ENCODE peak calls at places on chromosomes 2 and 18, in four cellular contexts. U is IMR-90, A is thoracic aorta, K is breast epithelium. J is an unnamed sample. For H3K27me3 and H3K9me3, the result is how much of the 10 kb centered on the place peaks cover.

GRCh38 chr2:113963965-113964364 is 74.1 kb downstream of the ACTR3 start:
- DNase-seq in U (no peak), A (no peak), K (no peak), J (no peak)

GRCh38 chr2:88852753-88853402 is 161.4 kb downstream of the RPIA start:
- DNase-seq in U (no peak), A (no peak), K (no peak), J (no peak)

GRCh38 chr18:34929336-34929780 is 111.9 kb upstream of the MAPRE2 start:
- DNase-seq in U (peak), A (no peak), K (no peak), J (no peak)

GRCh38 chr2:84694088-84694622 is 177.9 kb downstream of the DNAH6 start:
- DNase-seq in U (no peak), A (no peak), K (no peak), J (peak)

GRCh38 chr2:205323929-205324328 is 358.4 kb upstream of the NRP2 start:
- DNase-seq in U (no peak), A (no peak), K (no peak), J (no peak)

GRCh38 chr2:9097239-9097638 is 93.8 kb upstream of the MBOAT2 start:
- DNase-seq in U (no peak), A (no peak), K (no peak), J (no peak)

GRCh38 chr18:13313006-13313661 is 94.6 kb downstream of the LDLRAD4 start:
- DNase-seq in U (no peak), A (no peak), K (no peak), J (peak)

GRCh38 chr2:8802741-8803140 is 34.7 kb downstream of the KIDINS220 start:
- DNase-seq in U (no peak), A (no peak), K (no peak), J (no peak)

GRCh38 chr2:158130832-158131473 is 29.3 kb downstream of the UPP2 start:
- DNase-seq in U (no peak), A (no peak), K (no peak), J (no peak)

GRCh38 chr2:234164499-234165409 is 114.3 kb downstream of the SPP2 start:
- DNase-seq in U (no peak), A (no peak), K (no peak), J (peak)

GRCh38 chr2:44930274-44930826 is 11.2 kb upstream of the SIX3 start:
- DNase-seq in U (no peak), A (no peak), K (no peak), J (no peak)
- H3K27me3 ChIP-seq in U (half or more), A (under half), K (under half), J (half or more)

DNA sequence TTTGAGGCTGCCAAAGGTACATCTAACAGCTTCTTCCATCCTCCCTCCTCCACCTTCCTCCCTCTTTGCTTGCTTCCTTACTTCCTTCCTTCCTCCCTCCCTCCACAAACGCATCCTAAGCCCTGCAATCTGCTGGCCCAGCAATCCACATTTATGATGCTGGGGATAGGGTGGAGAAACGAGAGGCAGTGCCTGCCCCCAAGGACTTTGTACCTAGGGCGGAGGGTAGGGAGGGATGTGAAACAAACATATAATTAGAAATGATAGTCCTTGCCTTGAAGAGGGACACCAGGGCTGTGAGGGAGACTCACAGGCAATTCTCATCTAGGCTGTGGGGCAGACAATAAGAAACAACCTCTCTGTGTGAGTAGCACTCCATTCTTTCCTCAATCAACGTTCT is 188.3 kb downstream of the ANKRD30B start:
- DNase-seq in U (no peak), A (no peak), K (no peak), J (no peak)
- H3K9me3 ChIP-seq in U (under half), A (under half), K (under half), J (under half)

GRCh38 chr2:38487852-38488251 is 110.8 kb upstream of the ATL2 start:
- DNase-seq in U (no peak), A (no peak), K (no peak), J (no peak)

GRCh38 chr2:38484957-38485356 is 107.9 kb upstream of the ATL2 start:
- DNase-seq in U (no peak), A (no peak), K (no peak), J (no peak)

GRCh38 chr2:38486213-38487026 is 109.3 kb upstream of the ATL2 start:
- DNase-seq in U (no peak), A (no peak), K (no peak), J (no peak)

GRCh38 chr2:38483773-38484501 is 106.9 kb upstream of the ATL2 start:
- DNase-seq in U (no peak), A (no peak), K (no peak), J (no peak)

DNA sequence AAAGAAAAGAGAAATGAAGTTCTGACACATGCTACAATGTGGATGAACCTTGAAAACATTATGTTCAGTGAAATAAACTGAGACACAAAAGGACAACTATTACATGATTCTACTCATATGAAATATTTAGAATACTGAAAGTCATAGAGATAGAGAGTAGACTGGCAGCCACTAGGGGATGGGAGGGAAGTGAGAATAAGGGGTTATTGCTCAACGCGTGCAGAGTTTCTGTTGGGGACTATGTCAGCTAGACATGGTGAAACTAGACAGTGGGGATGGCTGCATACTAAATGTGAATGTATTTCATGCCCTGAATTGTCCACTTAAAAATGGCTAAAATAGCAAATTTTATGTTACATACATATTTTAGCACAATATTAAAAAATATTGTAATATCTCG is 108.7 kb upstream of the ATL2 start:
- DNase-seq in U (no peak), A (no peak), K (no peak), J (no peak)
- TF ChIP-seq CTCF in U (no peak), A (no peak), K (no peak), J (no peak)

DNA sequence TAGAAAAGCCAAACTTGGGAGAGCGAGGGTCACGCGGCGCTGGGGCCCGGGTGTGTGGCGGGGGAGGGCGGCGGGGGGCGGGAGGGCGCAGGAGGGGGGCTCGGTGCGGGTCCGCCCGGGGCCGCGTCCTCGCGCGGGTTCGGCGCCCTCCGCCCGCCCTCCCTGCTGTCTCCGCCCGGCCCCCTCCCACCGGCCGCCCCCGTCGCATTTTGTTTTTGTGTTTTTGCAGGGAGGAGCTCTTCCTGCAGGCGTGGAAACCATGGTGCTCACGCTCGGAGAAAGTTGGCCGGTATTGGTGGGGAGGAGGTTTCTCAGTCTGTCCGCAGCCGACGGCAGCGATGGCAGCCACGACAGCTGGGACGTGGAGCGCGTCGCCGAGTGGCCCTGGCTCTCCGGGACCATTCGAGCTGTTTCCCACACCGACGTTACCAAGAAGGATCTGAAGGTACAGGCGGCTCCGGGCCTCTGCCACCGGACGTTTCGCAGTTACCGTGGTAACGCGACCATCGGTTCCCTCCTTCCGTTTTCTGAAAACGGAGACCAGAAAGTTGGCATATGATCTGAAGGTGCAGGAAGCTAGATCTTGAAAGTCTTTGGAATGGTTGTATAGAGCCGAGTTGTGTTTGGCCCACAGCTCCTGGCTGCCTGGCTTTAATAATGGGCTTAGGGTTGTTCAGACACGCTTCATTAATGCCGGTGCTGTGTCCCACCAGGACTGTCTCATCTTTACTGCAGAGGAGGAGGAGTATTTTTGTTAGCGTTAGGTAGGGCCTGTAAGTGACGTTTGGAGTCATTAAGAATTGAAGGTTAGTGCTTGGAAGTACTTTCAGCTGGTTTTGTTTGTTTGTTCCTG is 844 bp downstream of the KDM3A start:
- DNase-seq in U (peak), A (peak), K (peak), J (peak)
- H3K27me3 ChIP-seq in U (under half), A (under half), K (under half), J (under half)

DNA sequence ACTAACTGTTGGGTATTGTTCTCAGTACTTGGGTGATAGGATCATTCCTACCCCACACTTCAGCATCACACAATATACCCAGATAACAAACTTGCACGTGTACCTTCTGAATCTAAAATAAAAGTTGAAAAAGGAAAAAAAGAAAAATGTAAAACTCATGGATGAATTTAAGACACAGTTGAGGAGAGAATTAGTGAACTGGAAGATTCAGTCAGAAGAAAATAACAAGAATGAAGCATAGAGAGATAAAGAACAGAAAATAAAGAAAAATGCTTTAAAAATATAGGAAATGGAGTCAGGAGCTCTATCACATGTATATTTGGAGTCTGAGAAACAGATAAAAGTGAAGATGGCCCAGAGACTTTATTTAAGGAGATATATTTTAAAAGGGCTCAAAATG is 90.4 kb upstream of the SALL3 start:
- DNase-seq in U (no peak), A (no peak), K (no peak), J (no peak)
- H3K9me3 ChIP-seq in U (under half), A (under half), K (under half), J (under half)

GRCh38 chr2:51790854-51791253 is 758.9 kb upstream of the NRXN1 start:
- DNase-seq in U (no peak), A (no peak), K (no peak), J (no peak)

GRCh38 chr2:51789908-51790307 is 758.0 kb upstream of the NRXN1 start:
- DNase-seq in U (peak), A (no peak), K (no peak), J (no peak)

DNA sequence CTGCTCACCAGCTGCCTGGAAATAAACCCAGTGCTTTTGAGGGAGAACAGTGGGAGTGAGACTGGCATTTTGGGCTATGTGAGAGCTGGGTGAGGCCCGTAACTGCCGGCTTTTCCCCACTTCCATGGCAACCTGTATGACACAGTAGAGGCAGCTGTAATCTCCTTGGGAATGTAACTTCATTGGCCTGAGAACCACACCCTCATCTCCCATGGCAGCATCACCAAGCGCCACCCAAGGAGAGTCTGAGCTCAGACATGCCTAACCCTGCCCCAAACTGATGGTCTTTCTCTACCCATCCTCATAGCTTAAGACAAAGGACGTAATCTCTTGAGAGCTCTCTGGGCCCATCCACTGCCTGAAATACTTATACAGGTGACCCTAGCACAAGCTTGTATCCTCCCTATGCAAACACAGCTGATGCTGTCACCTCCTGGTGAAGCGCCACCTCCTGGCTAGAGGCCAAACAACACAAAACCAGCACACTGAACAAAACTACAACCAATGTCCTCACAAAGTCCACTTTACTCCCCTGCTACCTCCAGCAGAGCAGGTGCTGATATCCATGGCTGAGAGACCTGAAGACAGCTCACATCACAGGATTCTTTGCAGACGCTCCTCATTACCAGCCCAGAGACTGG is 763.4 kb upstream of the NRXN1 start:
- DNase-seq in U (no peak), A (no peak), K (no peak), J (no peak)
- TF ChIP-seq CTCF in U (no peak), A (no peak), K (no peak), J (no peak)

GRCh38 chr2:189582140-189582825 is 1.7 kb upstream of the SLC40A1 start:
- DNase-seq in U (no peak), A (no peak), K (no peak), J (no peak)
- H3K27me3 ChIP-seq in U (under half), A (under half), K (under half), J (under half)

GRCh38 chr2:63287961-63288360 is 237.3 kb downstream of the OTX1 start:
- DNase-seq in U (no peak), A (no peak), K (no peak), J (no peak)

GRCh38 chr2:63283273-63283672 is 232.6 kb downstream of the OTX1 start:
- DNase-seq in U (no peak), A (no peak), K (no peak), J (no peak)
- H3K9me3 ChIP-seq in U (under half), A (under half), K (under half), J (under half)

DNA sequence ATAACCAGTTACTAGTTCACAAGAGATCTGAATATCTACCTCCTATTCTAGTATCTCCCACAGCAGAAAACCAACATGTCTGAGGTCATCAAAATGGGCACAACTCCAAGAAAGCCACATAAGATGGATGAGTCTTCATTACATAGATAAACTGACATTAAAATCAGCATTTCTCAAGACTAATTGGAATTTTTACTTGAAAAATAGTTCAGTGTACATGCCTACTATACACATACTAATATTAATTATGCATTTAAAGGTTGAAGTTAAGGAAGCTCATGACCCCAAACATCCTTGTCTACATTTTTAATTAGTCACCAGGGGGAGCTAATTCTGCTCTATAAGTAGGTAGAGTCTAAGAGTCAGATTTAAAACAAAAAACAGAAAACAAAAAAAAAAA is 41.9 kb downstream of the ZNF521 start:
- DNase-seq in U (peak), A (no peak), K (no peak), J (no peak)
- TF ChIP-seq CTCF in U (peak), A (no peak), K (no peak), J (no peak)

GRCh38 chr2:218991674-218992168 is 1.5 kb downstream of the CRYBA2 start:
- DNase-seq in U (peak), A (no peak), K (no peak), J (no peak)
- H3K27me3 ChIP-seq in U (half or more), A (under half), K (under half), J (half or more)